ENCODE peak calls at places on chromosome 10, in five cellular contexts. F, I, W, M and B are unnamed samples.

GRCh38 chr10:60006046-60006445 is 99.7 kb upstream of the CCDC6 start:
- DNase-seq in F (no peak), I (no peak), M (no peak), W (no peak), B (no peak)

GRCh38 chr10:70097459-70097858 is 35.2 kb downstream of the AIFM2 start:
- DNase-seq in I (no peak), F (no peak), M (no peak), W (no peak), B (no peak)

GRCh38 chr10:69460576-69461242 is 9.4 kb downstream of the TSPAN15 start:
- DNase-seq in I (no peak), W (no peak), F (no peak), M (no peak), B (peak; percentile 69)

GRCh38 chr10:543131-543530 is 146.3 kb downstream of the DIP2C start:
- DNase-seq in F (peak; percentile 29), W (no peak), M (no peak), I (no peak), B (no peak)

GRCh38 chr10:6647811-6648526 is 67.9 kb upstream of the PRKCQ start:
- DNase-seq in W (peak; percentile 48), F (no peak), I (no peak), M (peak; percentile 76), B (peak; percentile 54)

GRCh38 chr10:71092812-71093391 is 119.5 kb upstream of the UNC5B start:
- DNase-seq in I (no peak), F (no peak), M (no peak), W (no peak), B (no peak)

GRCh38 chr10:49781247-49781646 is 19.1 kb upstream of the OGDHL start:
- DNase-seq in M (no peak), I (no peak), F (no peak), W (no peak), B (no peak)

GRCh38 chr10:124912487-124912886 is 29.4 kb upstream of the ZRANB1 start:
- DNase-seq in W (no peak), F (no peak), M (no peak), I (no peak), B (no peak)

GRCh38 chr10:124578231-124579002 is 116.8 kb downstream of the LHPP start:
- DNase-seq in I (no peak), M (peak; percentile 20), F (peak; percentile 39), W (peak; percentile 50), B (peak; percentile 42)

GRCh38 chr10:96740579-96741281 is 20.4 kb upstream of the PIK3AP1 start:
- DNase-seq in W (no peak), I (peak; percentile 63), M (no peak), F (peak; percentile 78), B (peak; percentile 87)

GRCh38 chr10:78397796-78398195 is 364.1 kb downstream of the RPS24 start:
- DNase-seq in I (no peak), F (no peak), W (no peak), M (no peak), B (no peak)

GRCh38 chr10:102384606-102385429 is 10.7 kb upstream of the NFKB2 start:
- DNase-seq in I (no peak), M (no peak), F (no peak), W (no peak), B (no peak)

GRCh38 chr10:12314836-12315235 is 34.5 kb upstream of the CAMK1D start:
- DNase-seq in I (no peak), F (no peak), W (no peak), M (no peak), B (no peak)

GRCh38 chr10:102437515-102437914 is 5.1 kb upstream of the CUEDC2 start:
- DNase-seq in W (no peak), I (no peak), F (no peak), M (no peak), B (no peak)

GRCh38 chr10:49268185-49268584 is 30.8 kb upstream of the C10orf71 start:
- DNase-seq in W (no peak), I (no peak), F (no peak), M (no peak), B (no peak)

GRCh38 chr10:113261130-113261529 is 291.7 kb upstream of the HABP2 start:
- DNase-seq in M (no peak), I (no peak), F (no peak), W (no peak), B (no peak)

GRCh38 chr10:90197766-90198165 is 496.4 kb downstream of the KIF20B start:
- DNase-seq in M (no peak), F (no peak), I (no peak), W (no peak), B (no peak)

GRCh38 chr10:14654821-14655382 is 119.8 kb downstream of the FAM107B start:
- DNase-seq in W (no peak), I (no peak), F (no peak), M (no peak), B (no peak)

GRCh38 chr10:95211606-95212279 is 17.7 kb downstream of the ACSM6 start:
- DNase-seq in F (no peak), W (no peak), I (no peak), M (no peak), B (no peak)

GRCh38 chr10:127897177-127897576 is 4.4 kb upstream of the CLRN3 start:
- DNase-seq in I (no peak), W (no peak), M (no peak), F (no peak), B (no peak)

GRCh38 chr10:104938031-104938430 is 296.9 kb downstream of the SORCS3 start:
- DNase-seq in W (no peak), I (no peak), M (no peak), F (no peak), B (no peak)

GRCh38 chr10:61463035-61463909 is 10.1 kb upstream of the TMEM26 start:
- DNase-seq in M (no peak), W (no peak), I (no peak), F (no peak), B (no peak)

GRCh38 chr10:130193493-130194193 is 57.5 kb downstream of the GLRX3 start:
- DNase-seq in M (no peak), W (no peak), I (no peak), F (no peak), B (no peak)

GRCh38 chr10:6097063-6097462 is 8.2 kb downstream of the RBM17 start:
- DNase-seq in I (no peak), F (no peak), M (no peak), W (no peak), B (no peak)

GRCh38 chr10:4617626-4618025 is 208.4 kb upstream of the AKR1E2 start:
- DNase-seq in W (no peak), F (no peak), M (no peak), I (no peak), B (no peak)

GRCh38 chr10:114427124-114427852 is 23.0 kb upstream of the AFAP1L2 start:
- DNase-seq in M (no peak), F (no peak), I (no peak), W (no peak), B (no peak)

GRCh38 chr10:127797339-127797738 is 60.4 kb downstream of the FOXI2 start:
- DNase-seq in I (no peak), F (no peak), M (no peak), W (no peak), B (no peak)

DNA sequence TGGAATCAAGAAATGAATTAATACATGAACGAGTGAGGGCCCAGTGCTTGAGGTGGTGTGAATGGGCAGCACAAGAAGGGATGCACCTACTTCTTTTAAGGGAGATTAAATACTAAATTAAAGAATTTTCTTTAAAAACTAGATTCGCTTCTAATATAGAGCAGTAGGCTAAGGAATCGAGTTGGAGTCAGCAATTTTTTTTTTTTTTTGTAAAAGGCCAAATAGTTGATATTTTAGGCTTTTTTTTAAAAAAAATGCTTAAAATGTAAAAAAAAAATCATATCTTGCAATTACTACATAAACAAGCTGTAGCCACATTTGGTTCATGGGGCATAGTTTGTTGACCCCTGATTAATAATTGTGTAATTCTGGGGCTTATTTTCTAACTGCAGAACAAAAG is 31.9 kb downstream of the A1CF start:
- DNase-seq in F (no peak), W (no peak), I (no peak), M (no peak), B (no peak)
- H3K27ac ChIP-seq in F (no peak overlapping the region), W (no peak overlapping the region), I (no peak overlapping the region), M (no peak overlapping the region), B (no peak overlapping the region)

GRCh38 chr10:26464632-26465280 is 26.6 kb downstream of the APBB1IP start:
- DNase-seq in F (no peak), W (no peak), M (no peak), I (no peak), B (no peak)

GRCh38 chr10:26467639-26468038 is 29.5 kb downstream of the APBB1IP start:
- DNase-seq in W (no peak), M (no peak), I (no peak), F (no peak), B (no peak)

GRCh38 chr10:26468691-26469090 is 30.6 kb downstream of the APBB1IP start:
- DNase-seq in M (peak; percentile 77), W (no peak), I (no peak), F (no peak), B (no peak)

GRCh38 chr10:26472440-26472778 is 34.3 kb downstream of the APBB1IP start:
- DNase-seq in M (no peak), W (no peak), I (no peak), F (no peak), B (no peak)

GRCh38 chr10:26468291-26468690 is 30.1 kb downstream of the APBB1IP start:
- DNase-seq in W (no peak), F (no peak), M (no peak), I (no peak), B (no peak)
- H3K4me1 ChIP-seq in W (no peaks in the 10 kb centered on the region), F (peaks cover 10% of the 10 kb centered on the region), M (peaks cover 84% of the 10 kb centered on the region), I (no peaks in the 10 kb centered on the region), B (peaks cover 6% of the 10 kb centered on the region)

GRCh38 chr10:103661951-103662405 is 168.5 kb downstream of the NEURL1 start:
- DNase-seq in I (no peak), F (no peak), W (no peak), M (no peak), B (no peak)

GRCh38 chr10:103660364-103661197 is 167.1 kb downstream of the NEURL1 start:
- DNase-seq in M (peak; percentile 50), W (peak; percentile 86), I (peak; percentile 39), F (peak; percentile 78), B (peak; percentile 59)

GRCh38 chr10:103663802-103664201 is 170.3 kb downstream of the NEURL1 start:
- DNase-seq in I (peak; percentile 49), F (peak; percentile 89), M (no peak), W (no peak), B (peak; percentile 59)

GRCh38 chr10:103659674-103660363 is 166.3 kb downstream of the NEURL1 start:
- DNase-seq in F (peak; percentile 92), W (peak; percentile 88), M (peak; percentile 69), I (peak; percentile 59), B (peak; percentile 75)

DNA sequence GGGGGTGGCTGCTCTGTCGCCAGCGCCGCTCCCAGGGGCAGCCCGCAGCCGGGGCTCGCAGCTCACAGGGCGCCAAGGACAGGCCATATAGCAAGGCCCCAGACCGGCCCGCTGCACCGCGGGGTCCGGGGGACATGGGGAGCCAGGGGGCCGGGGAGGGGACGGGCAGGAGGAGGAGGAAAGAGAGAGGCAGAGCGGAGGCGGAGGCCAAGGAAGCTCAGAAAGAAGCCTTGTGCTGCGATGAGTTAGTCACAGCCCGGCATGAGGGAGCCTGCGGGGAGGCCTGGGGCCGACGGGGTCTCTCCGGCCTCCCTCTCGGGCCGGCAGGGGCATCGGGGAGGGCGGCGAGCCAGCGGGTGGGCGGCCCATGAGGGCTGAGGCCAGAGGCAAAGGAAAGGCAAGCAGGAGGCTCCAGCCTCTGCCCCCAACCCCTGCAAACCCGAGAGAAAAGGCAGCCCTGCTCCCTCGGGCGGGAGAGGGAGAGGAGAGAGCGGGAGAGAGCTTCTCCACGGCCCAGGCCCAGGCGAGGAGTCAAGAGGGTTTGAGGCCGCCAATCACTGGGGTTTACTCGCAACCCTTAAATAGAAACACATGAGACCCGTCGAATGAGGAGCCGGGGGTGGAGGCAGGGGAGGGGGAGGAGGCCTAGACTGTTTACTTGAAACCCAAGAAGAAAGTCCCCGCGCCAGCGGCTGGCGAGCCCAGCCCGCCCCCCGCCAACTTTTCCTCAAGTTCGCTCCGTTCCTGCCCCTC is 167.9 kb downstream of the NEURL1 start:
- DNase-seq in I (peak; percentile 84), F (peak; percentile 98), M (peak; percentile 78), W (peak; percentile 94), B (peak; percentile 87)
- H3K4me3 ChIP-seq in I (peak overlapping the region; percentile 78), F (peak overlapping the region; percentile 81), M (peak overlapping the region; percentile 91), W (peak overlapping the region; percentile 84), B (peak overlapping the region; percentile 69)

GRCh38 chr10:119509909-119510451 is 32.5 kb downstream of the RGS10 start:
- DNase-seq in M (no peak), W (no peak), I (peak; percentile 76), F (peak; percentile 92), B (peak; percentile 30)
- H3K27ac ChIP-seq in M (no peak overlapping the region), W (no peak overlapping the region), I (peak overlapping the region; percentile 75), F (peak overlapping the region; percentile 66), B (no peak overlapping the region)